ENCODE peak calls at places on chromosomes 4 and X, in seven cellular contexts. C, D, V, N, Y, F and K are unnamed samples. For H3K4me1, the result is how much of the 10 kb centered on the place peaks cover.

GRCh38 chrX:155216940-155217450 is 735 bp downstream of the VBP1 start:
- DNase-seq in D (peak), N (no peak), C (no peak), Y (no peak), V (peak), F (no peak), K (no peak)

GRCh38 chr4:7160439-7160838 is 31.9 kb upstream of the SORCS2 start:
- DNase-seq in N (no peak), F (no peak), D (no peak), V (no peak), C (no peak), Y (no peak), K (peak)

GRCh38 chr4:160143574-160143973 is 1040.7 kb downstream of the RAPGEF2 start:
- DNase-seq in N (no peak), V (no peak), C (no peak), D (no peak), F (no peak), Y (no peak), K (no peak)

GRCh38 chr4:153488006-153488718 is 22.0 kb downstream of the TMEM131L start:
- DNase-seq in Y (no peak), D (no peak), C (no peak), N (peak), F (no peak), V (no peak), K (no peak)

GRCh38 chr4:68062501-68062900 is 67.2 kb downstream of the TMPRSS11F start:
- DNase-seq in V (no peak), D (no peak), F (no peak), Y (no peak), C (no peak), N (no peak), K (no peak)

GRCh38 chrX:10326578-10326977 is 169.8 kb downstream of the CLCN4 start:
- DNase-seq in N (no peak), F (no peak), D (peak), Y (no peak), V (no peak), C (no peak), K (peak)

GRCh38 chr4:24837296-24837695 is 41.9 kb downstream of the SOD3 start:
- DNase-seq in C (no peak), V (no peak), N (no peak), F (no peak), Y (no peak), D (no peak), K (no peak)

GRCh38 chrX:2538016-2538415 is 37.2 kb upstream of the DHRSX start:
- DNase-seq in V (peak), C (no peak), Y (no peak), F (no peak), N (no peak), D (peak), K (no peak)

GRCh38 chr4:148834804-148835598 is 392.8 kb upstream of the NR3C2 start:
- DNase-seq in V (no peak), N (peak), Y (no peak), C (no peak), D (peak), F (no peak), K (no peak)

GRCh38 chr4:860561-860960 is 34.6 kb upstream of the CPLX1 start:
- DNase-seq in F (no peak), Y (no peak), V (no peak), D (no peak), C (no peak), N (no peak), K (no peak)

GRCh38 chrX:124680287-124680686 is 333.9 kb downstream of the SH2D1A start:
- DNase-seq in Y (no peak), N (no peak), C (no peak), F (no peak), D (no peak), V (no peak), K (no peak)

GRCh38 chrX:10288400-10288799 is 131.6 kb downstream of the CLCN4 start:
- DNase-seq in F (no peak), V (no peak), C (no peak), Y (no peak), D (no peak), N (no peak), K (no peak)

GRCh38 chr4:153731239-153731638 is 28.6 kb downstream of the RNF175 start:
- DNase-seq in D (peak), C (no peak), V (no peak), Y (no peak), N (no peak), F (no peak), K (no peak)

GRCh38 chr4:185817403-185817818 is 5.4 kb upstream of the SORBS2 start:
- DNase-seq in F (no peak), D (no peak), Y (peak), C (no peak), N (peak), V (no peak), K (peak)

GRCh38 chr4:80492761-80493160 is 157.2 kb downstream of the CFAP299 start:
- DNase-seq in F (no peak), C (no peak), N (no peak), Y (no peak), D (no peak), V (no peak), K (no peak)
- H3K4me1 ChIP-seq in F (under half), C (under half), N (under half), Y (under half), D (under half), V (under half), K (under half)

GRCh38 chr4:2934077-2934812 is 29.0 kb downstream of the NOP14 start:
- DNase-seq in Y (no peak), V (no peak), D (peak), F (peak), C (no peak), N (peak), K (peak)
- H3K4me1 ChIP-seq in Y (under half), V (under half), D (under half), F (under half), C (under half), N (under half), K (under half)

DNA sequence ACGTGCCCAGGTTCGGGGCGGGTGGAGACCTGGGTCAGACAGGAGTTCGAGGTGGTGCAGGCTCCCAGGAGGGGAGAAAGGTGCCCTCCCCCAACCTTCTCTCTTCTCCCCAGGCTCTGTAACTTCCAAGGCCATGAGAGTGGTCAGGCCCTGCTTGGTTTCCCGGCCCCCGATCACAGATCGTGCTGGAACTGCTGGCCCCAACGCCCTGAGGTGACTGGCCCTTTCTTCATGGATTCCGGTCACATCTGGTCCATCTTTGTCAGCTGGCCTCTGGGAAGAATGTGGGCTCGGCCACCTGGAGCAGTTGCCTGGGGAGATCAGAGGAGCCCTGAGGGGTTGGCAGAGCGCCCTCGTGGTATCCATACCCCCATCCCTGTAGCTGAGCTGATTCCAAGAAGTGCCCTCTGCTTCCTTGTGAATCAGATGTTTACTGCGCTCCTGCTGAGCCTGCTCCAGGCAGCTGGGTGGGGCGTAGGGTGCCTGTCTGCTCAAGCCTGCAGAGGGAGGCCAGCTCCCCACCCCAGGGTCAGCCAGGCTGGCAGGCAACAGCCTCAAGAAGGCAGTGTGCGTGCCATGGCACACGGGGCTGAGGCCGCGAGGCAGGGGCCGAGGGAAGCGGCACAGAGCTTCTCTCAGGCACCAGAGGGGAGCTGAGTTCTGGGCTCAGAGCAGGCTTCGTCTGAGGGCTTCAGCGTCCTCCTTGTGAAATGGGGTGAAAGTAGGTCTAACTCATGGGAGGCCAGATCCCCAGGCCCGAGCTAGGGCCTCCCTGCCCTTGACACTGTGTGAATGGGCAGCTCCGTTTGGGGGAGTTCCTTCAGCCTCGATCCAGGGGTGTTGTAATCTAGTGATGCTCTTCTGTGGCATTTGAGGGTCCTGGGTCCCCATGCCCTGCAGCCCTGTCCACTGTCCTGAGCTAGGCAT is 3.6 kb downstream of the SH3BP2 start:
- DNase-seq in Y (peak), C (no peak), D (peak), F (no peak), V (no peak), N (no peak), K (peak)
- H3K4me1 ChIP-seq in Y (under half), C (under half), D (under half), F (under half), V (under half), N (under half), K (half or more)

DNA sequence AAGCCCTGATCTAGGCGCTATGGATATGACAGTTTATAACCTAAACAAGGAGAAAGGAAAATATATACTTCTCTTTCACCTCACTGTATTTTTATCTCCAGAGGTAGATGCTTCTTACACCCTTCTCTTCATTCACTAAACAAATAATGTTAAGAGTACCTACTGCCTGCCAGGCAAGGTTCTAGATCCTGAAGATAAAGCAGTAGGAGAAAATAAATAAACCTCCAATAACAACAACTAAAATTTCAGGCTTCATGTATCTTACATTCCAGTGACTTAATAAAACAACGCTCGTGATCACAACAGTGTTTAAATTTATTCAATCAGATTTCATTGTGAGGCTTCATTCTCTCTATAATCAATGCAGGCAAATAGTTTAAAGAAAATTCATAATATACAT is 20.6 kb downstream of the PDGFC start:
- DNase-seq in F (no peak), C (no peak), Y (no peak), D (no peak), V (no peak), N (no peak), K (no peak)
- H3K4me1 ChIP-seq in F (half or more), C (under half), Y (under half), D (half or more), V (under half), N (under half), K (under half)

GRCh38 chr4:2931765-2932560 is 31.2 kb downstream of the NOP14 start:
- DNase-seq in F (peak), D (no peak), Y (no peak), C (no peak), N (peak), V (no peak), K (peak)
- H3K4me1 ChIP-seq in F (under half), D (under half), Y (under half), C (under half), N (under half), V (under half), K (under half)